ENCODE peak calls at places on chromosomes 13 and 19, in five cellular contexts. L is transverse colon, E is breast epithelium, O is Panc1, A is suprapubic skin. M is an unnamed sample.

GRCh38 chr13:102289606-102290005 is 112.2 kb downstream of the FGF14 start:
- DNase-seq in L (no peak), E (no peak), O (no peak), A (no peak), M (no peak)

GRCh38 chr13:66102864-66103263 is 1127.3 kb downstream of the PCDH9 start:
- DNase-seq in L (no peak), E (no peak), O (no peak), A (no peak), M (no peak)

GRCh38 chr13:35484384-35484783 is 7.9 kb upstream of the MAB21L1 start:
- DNase-seq in L (no peak), E (no peak), O (no peak), A (no peak), M (no peak)

GRCh38 chr13:94352057-94352456 is 127.4 kb downstream of the DCT start:
- DNase-seq in L (no peak), E (no peak), O (no peak), A (no peak), M (no peak)

GRCh38 chr19:47357788-47358680 is 8.9 kb downstream of the DHX34 start:
- DNase-seq in L (no peak), E (no peak), O (no peak), A (no peak), M (no peak)

GRCh38 chr13:38607136-38607535 is 79.7 kb upstream of the FREM2 start:
- DNase-seq in L (no peak), E (no peak), O (no peak), A (no peak), M (no peak)

GRCh38 chr19:23070353-23070781 is 46.5 kb upstream of the ZNF730 start:
- DNase-seq in L (peak; percentile 11), E (no peak), O (no peak), A (peak; percentile 81), M (no peak)

GRCh38 chr13:61795580-61795979 is 379.9 kb upstream of the PCDH20 start:
- DNase-seq in L (no peak), E (no peak), O (no peak), A (no peak), M (no peak)

GRCh38 chr19:44607049-44607448 is 6.3 kb upstream of the IGSF23 start:
- DNase-seq in L (no peak), E (no peak), O (no peak), A (no peak), M (no peak)

GRCh38 chr13:45873491-45874360 is 22.2 kb upstream of the SIAH3 start:
- DNase-seq in L (no peak), E (no peak), O (no peak), A (no peak), M (no peak)

GRCh38 chr19:51091126-51091525 is 8.4 kb upstream of the KLK14 start:
- DNase-seq in L (no peak), E (no peak), O (no peak), A (no peak), M (no peak)

GRCh38 chr19:49881672-49882394 is 4.3 kb downstream of the TBC1D17 start:
- DNase-seq in L (no peak), E (no peak), O (no peak), A (no peak), M (no peak)
- H3K36me3 ChIP-seq in L (peaks cover 50% of the 10 kb centered on the region), E (peaks cover 14% of the 10 kb centered on the region), O (no peaks in the 10 kb centered on the region), A (peaks cover 69% of the 10 kb centered on the region), M (peaks cover 55% of the 10 kb centered on the region)

GRCh38 chr19:39400997-39401548 is 5.6 kb upstream of the ZFP36 start:
- DNase-seq in L (no peak), E (no peak), O (no peak), A (no peak), M (no peak)

GRCh38 chr19:39403331-39404312 is 3.0 kb upstream of the ZFP36 start:
- DNase-seq in L (peak; percentile 99), E (peak; percentile 99), O (peak; percentile 100), A (peak; percentile 99), M (no peak)

GRCh38 chr19:39399684-39400465 is 6.8 kb upstream of the ZFP36 start:
- DNase-seq in L (no peak), E (no peak), O (no peak), A (no peak), M (no peak)

GRCh38 chr19:39402417-39403297 is 4.0 kb upstream of the ZFP36 start:
- DNase-seq in L (peak; percentile 93), E (peak; percentile 94), O (peak; percentile 100), A (peak; percentile 98), M (no peak)

GRCh38 chr19:39401549-39402416 is 4.9 kb upstream of the ZFP36 start:
- DNase-seq in L (peak; percentile 90), E (no peak), O (peak; percentile 91), A (no peak), M (no peak)
- TF ChIP-seq POLR2AphosphoS5 in L (peak; percentile 90), E (peak; percentile 40), O (no peak), A (no peak), M (no peak)

DNA sequence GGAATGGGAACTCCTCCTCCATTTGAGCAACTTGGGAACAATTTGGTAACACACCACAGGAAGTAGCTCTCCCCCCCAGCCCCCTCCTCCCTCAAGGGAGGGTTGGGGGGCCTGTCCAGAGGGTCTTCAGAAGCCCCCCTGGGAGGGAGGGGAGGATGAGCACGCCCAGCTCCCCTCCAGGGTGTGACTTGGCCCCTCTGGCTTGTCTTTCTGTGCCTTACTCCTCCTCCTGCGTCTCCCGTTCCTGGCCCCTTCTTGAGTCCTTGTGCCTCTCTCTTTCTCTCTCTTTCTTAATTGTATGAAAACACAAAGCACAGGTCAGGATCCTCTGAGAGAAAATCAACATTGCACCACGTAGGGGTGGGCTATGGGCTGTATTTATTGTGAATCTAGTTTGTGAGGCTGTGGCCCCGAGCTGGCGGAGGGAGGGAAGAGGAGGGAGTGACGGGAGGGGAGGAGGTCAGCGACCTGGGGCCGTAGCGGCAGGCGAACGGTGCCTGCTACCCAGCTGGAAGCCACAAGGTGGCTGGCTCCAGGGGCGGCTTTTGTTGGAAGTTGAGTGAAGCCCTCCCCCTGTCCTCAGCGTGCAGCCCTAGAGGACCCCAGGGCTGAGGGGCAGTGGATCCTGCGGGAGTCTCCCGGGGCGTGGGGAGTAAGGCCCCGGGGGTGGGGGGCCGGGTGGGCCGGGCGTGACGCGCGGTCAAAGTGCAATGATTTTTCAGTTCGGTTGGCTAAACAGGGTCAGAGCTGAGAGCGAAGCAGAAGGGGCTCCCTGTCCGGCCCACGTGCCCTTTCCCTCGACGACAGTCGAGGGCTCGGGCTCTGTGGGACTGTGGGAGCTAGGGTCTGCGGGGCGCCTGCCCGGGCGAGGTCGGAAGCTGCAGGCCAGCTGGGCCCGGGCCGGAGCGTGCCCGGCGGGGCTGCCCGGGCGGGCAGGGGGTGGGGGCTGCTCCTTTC is 6.4 kb downstream of the LYL1 start:
- DNase-seq in L (no peak), E (no peak), O (no peak), A (no peak), M (no peak)
- H3K27ac ChIP-seq in L (peak overlapping the region; percentile 89), E (peak overlapping the region; percentile 7), O (peak overlapping the region; percentile 72), A (peak overlapping the region; percentile 89), M (peak overlapping the region; percentile 75)

GRCh38 chr19:1424182-1424955 is 13.8 kb upstream of the RPS15 start:
- DNase-seq in L (no peak), E (no peak), O (no peak), A (no peak), M (no peak)
- H3K36me3 ChIP-seq in L (peaks cover 49% of the 10 kb centered on the region), E (no peaks in the 10 kb centered on the region), O (no peaks in the 10 kb centered on the region), A (peaks cover 80% of the 10 kb centered on the region), M (peaks cover 90% of the 10 kb centered on the region)

DNA sequence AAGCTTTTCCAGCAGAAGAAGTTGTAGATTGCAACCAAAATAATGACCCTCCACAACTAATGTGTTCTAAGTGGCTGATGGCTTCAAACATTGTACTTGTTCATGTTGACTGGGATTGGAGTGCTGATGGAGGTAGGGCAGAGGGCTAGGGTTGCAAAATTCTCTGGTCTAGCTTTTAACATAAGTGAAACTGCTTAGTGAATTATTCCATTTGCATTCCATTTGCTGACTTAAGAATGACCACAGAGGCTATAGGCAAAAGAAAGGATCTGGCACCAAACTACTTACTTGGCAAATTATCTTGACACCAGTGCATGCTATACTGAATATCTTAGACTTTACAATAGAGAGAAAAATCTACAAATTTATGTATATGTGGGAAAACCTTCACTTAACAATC is 287.0 kb downstream of the FGF9 start:
- DNase-seq in L (no peak), E (no peak), O (no peak), A (no peak), M (no peak)
- TF ChIP-seq POLR2AphosphoS5 in L (no peak), E (no peak), O (no peak), A (no peak), M (no peak)

GRCh38 chr19:17947815-17948473 is 15.1 kb downstream of the CCDC124 start:
- DNase-seq in L (peak; percentile 91), E (peak; percentile 88), O (no peak), A (peak; percentile 91), M (no peak)
- H3K27ac ChIP-seq in L (peak overlapping the region; percentile 64), E (peak overlapping the region; percentile 32), O (no peak overlapping the region), A (no peak overlapping the region), M (peak overlapping the region; percentile 77)

GRCh38 chr19:13920940-13921744 is 15.1 kb downstream of the CC2D1A start:
- DNase-seq in L (no peak), E (no peak), O (no peak), A (no peak), M (no peak)

GRCh38 chr19:13926715-13927114 is 11.5 kb downstream of the PODNL1 start:
- DNase-seq in L (no peak), E (no peak), O (no peak), A (no peak), M (no peak)

GRCh38 chr19:13925990-13926389 is 12.2 kb downstream of the PODNL1 start:
- DNase-seq in L (no peak), E (no peak), O (no peak), A (no peak), M (no peak)

GRCh38 chr19:13920524-13920923 is 14.5 kb downstream of the CC2D1A start:
- DNase-seq in L (no peak), E (no peak), O (no peak), A (no peak), M (no peak)

DNA sequence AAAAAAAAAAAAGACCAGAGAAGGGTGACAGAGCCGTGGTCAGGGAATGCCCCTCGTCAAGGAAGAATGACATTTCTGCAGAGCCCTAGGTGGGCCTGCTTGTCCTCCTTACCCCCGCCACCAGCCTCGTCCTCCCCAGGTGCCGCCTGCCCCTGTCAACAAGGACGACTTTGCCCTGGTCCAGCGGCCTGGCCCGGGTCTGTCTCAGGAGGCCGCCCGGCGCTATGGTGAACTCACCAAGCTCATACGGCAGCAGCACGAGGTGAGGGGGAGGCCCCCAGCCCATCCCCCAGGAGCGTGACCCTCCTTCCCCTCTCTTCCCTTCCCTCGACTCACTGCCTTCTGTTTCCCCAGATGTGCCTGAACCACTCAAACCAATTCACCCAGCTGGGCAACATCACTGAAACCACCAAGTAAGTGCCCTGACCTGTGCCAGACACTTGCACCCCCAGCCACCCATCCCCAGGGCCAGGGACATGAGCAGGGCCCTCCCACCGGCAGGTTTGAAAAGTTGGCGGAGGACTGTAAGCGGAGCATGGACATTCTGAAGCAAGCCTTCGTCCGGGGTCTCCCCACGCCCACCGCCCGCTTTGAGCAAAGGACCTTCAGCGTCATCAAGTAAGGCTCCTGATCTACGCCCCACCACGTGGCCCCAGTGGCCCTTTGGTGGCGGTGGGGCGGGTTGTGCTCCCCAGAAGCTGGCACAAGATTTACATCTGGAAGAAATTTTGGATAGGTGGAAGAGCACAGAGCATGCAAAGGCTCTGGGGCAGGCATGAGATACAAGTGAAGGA is 14.8 kb downstream of the PODNL1 start:
- DNase-seq in L (no peak), E (no peak), O (no peak), A (no peak), M (no peak)
- H3K36me3 ChIP-seq in L (peaks cover 83% of the 10 kb centered on the region), E (peaks cover 7% of the 10 kb centered on the region), O (no peaks in the 10 kb centered on the region), A (peaks cover 89% of the 10 kb centered on the region), M (peaks cover 39% of the 10 kb centered on the region)

M was measured in SK-N-MC.